ENCODE peak calls at places on chromosomes 3 and 15, in six cellular contexts. T is PC-3, I is tibial nerve, S is psoas muscle, A is hepatocyte, Z is mucosa of descending colon. H is an unnamed sample.

GRCh38 chr15:81942157-81942556 is 103.7 kb downstream of the MEX3B start:
- DNase-seq in T (no peak), I (no peak), S (no peak), A (no peak), Z (no peak), H (no peak)

GRCh38 chr3:187738400-187739124 is 6.7 kb downstream of the BCL6 start:
- DNase-seq in T (peak), I (peak), S (peak), A (peak), Z (peak), H (peak)

GRCh38 chr3:140736863-140737460 is 59.1 kb downstream of the TRIM42 start:
- DNase-seq in T (peak), I (peak), S (peak), A (peak), Z (no peak), H (no peak)

GRCh38 chr15:97929456-97930229 is 30.9 kb upstream of the ARRDC4 start:
- DNase-seq in T (peak), I (no peak), S (no peak), A (no peak), Z (no peak), H (no peak)

GRCh38 chr3:140365872-140366697 is 311.8 kb upstream of the TRIM42 start:
- DNase-seq in T (no peak), I (no peak), S (no peak), A (no peak), Z (no peak), H (no peak)

GRCh38 chr3:53223541-53223966 is 32.3 kb downstream of the TKT start:
- DNase-seq in T (no peak), I (no peak), S (peak), A (no peak), Z (no peak), H (no peak)

GRCh38 chr3:176663819-176664218 is 533.5 kb downstream of the TBL1XR1 start:
- DNase-seq in T (peak), I (no peak), S (no peak), A (peak), Z (no peak), H (peak)

GRCh38 chr3:111012388-111013248 is 59.0 kb upstream of the NECTIN3 start:
- DNase-seq in T (peak), I (no peak), S (no peak), A (peak), Z (no peak), H (no peak)

GRCh38 chr3:159732172-159733111 is 256.2 kb upstream of the IL12A start:
- DNase-seq in T (peak), I (no peak), S (no peak), A (peak), Z (no peak), H (peak)

GRCh38 chr3:122745365-122746021 is 48.1 kb downstream of the HSPBAP1 start:
- DNase-seq in T (peak), I (no peak), S (no peak), A (peak), Z (no peak), H (peak)

GRCh38 chr3:197454014-197454413 is 101.8 kb downstream of the BDH1 start:
- DNase-seq in T (peak), I (no peak), S (no peak), A (peak), Z (no peak), H (no peak)

GRCh38 chr15:65940618-65940909 is 71.3 kb downstream of the RAB11A start:
- DNase-seq in T (peak), I (no peak), S (no peak), A (no peak), Z (no peak), H (no peak)

GRCh38 chr15:64213646-64214045 is 50.8 kb upstream of the PPIB start:
- DNase-seq in T (peak), I (no peak), S (no peak), A (no peak), Z (no peak), H (no peak)

GRCh38 chr3:138724433-138724832 is 110.3 kb downstream of the PIK3CB start:
- DNase-seq in T (no peak), I (no peak), S (no peak), A (no peak), Z (no peak), H (no peak)

GRCh38 chr15:50358805-50359204 is 3.8 kb upstream of the GABPB1 start:
- DNase-seq in T (peak), I (no peak), S (no peak), A (peak), Z (no peak), H (no peak)

GRCh38 chr15:82790321-82790720 is 15.5 kb downstream of the FSD2 start:
- DNase-seq in T (no peak), I (no peak), S (no peak), A (no peak), Z (no peak), H (no peak)

GRCh38 chr3:40044487-40044886 is 235.1 kb downstream of the MYRIP start:
- DNase-seq in T (no peak), I (no peak), S (no peak), A (no peak), Z (no peak), H (no peak)

GRCh38 chr15:60720084-60720483 is 241.1 kb upstream of the ICE2 start:
- DNase-seq in T (no peak), I (no peak), S (no peak), A (no peak), Z (no peak), H (no peak)

GRCh38 chr3:186425788-186426730 is 64.0 kb upstream of the DGKG start:
- DNase-seq in T (peak), I (peak), S (no peak), A (peak), Z (no peak), H (peak)

GRCh38 chr3:13072239-13073041 is 789 bp downstream of the IQSEC1 start:
- DNase-seq in T (no peak), I (no peak), S (peak), A (no peak), Z (peak), H (no peak)

GRCh38 chr3:14248477-14248848 is 69.8 kb downstream of the LSM3 start:
- DNase-seq in T (no peak), I (no peak), S (no peak), A (no peak), Z (no peak), H (no peak)

GRCh38 chr15:53808058-53808703 is 48.7 kb upstream of the WDR72 start:
- DNase-seq in T (peak), I (no peak), S (no peak), A (no peak), Z (no peak), H (no peak)

GRCh38 chr15:48343865-48344264 is 12.6 kb downstream of the DUT start:
- DNase-seq in T (no peak), I (no peak), S (no peak), A (no peak), Z (no peak), H (no peak)

GRCh38 chr3:86794336-86795065 is 196.4 kb downstream of the VGLL3 start:
- DNase-seq in T (no peak), I (no peak), S (no peak), A (no peak), Z (no peak), H (no peak)

GRCh38 chr3:161221881-161222600 is 930 bp downstream of the NMD3 start:
- DNase-seq in T (peak), I (peak), S (no peak), A (peak), Z (no peak), H (no peak)

GRCh38 chr3:185813691-185814215 is 11.1 kb downstream of the IGF2BP2 start:
- DNase-seq in T (no peak), I (no peak), S (no peak), A (no peak), Z (no peak), H (peak)

GRCh38 chr3:156677120-156677479 is 2.7 kb downstream of the TIPARP start:
- DNase-seq in T (no peak), I (no peak), S (no peak), A (no peak), Z (no peak), H (no peak)

GRCh38 chr15:51104512-51104911 is 9.8 kb upstream of the TNFAIP8L3 start:
- DNase-seq in T (no peak), I (peak), S (peak), A (no peak), Z (peak), H (no peak)

GRCh38 chr15:83682476-83683162 is 28.7 kb downstream of the ADAMTSL3 start:
- DNase-seq in T (peak), I (no peak), S (no peak), A (no peak), Z (no peak), H (no peak)

GRCh38 chr3:179158336-179159039 is 10.3 kb downstream of the PIK3CA start:
- DNase-seq in T (no peak), I (no peak), S (no peak), A (no peak), Z (no peak), H (no peak)

DNA sequence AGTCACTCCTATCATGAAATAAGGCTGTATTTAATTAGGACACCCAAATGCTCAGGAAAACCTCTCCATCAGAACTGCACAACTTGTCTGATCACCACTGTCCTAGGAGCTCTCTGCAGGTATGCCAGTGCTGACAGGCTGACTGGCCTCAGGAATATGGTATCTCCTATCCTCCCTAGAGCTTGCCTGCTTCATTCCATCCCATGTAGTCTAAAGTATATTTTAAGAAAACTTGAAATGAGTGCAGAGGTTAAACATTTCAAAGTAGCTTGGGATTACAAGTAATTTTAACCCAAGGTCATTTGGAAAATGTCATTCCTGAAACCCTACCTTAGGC is 23.7 kb downstream of the FILIP1L start:
- DNase-seq in T (no peak), I (no peak), S (no peak), A (no peak), Z (no peak), H (no peak)
- TF ChIP-seq CTCF in T (no peak), I (no peak), S (no peak), A (no peak), Z (no peak), H (no peak)

DNA sequence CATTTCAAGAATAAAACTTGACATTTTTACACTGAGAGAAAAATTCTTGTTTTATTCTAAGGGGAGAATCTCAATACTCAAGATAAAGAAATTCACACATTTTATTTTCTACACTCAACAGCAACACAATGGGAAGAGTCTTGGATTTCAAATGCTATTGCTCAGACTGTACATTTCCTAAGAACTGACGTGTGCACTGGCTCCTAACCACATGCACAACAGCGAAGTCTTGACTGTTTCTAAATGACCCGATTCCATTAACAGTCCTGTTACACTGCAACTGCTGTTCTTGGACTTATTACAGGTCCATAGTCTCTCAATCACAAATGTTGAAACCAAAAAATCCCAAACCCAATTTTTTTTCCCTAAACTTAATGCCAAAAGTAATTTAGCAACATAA is 20.9 kb downstream of the ZXDC start:
- DNase-seq in T (no peak), I (no peak), S (no peak), A (no peak), Z (no peak), H (no peak)
- H3K4me3 ChIP-seq in T (no peak), I (no peak), S (no peak), A (no peak), Z (no peak), H (no peak)

GRCh38 chr3:94862703-94863102 is 799.8 kb downstream of the NSUN3 start:
- DNase-seq in T (peak), I (no peak), S (no peak), A (peak), Z (no peak), H (no peak)
- TF ChIP-seq CTCF in T (peak), I (no peak), S (no peak), A (peak), Z (no peak), H (peak)

DNA sequence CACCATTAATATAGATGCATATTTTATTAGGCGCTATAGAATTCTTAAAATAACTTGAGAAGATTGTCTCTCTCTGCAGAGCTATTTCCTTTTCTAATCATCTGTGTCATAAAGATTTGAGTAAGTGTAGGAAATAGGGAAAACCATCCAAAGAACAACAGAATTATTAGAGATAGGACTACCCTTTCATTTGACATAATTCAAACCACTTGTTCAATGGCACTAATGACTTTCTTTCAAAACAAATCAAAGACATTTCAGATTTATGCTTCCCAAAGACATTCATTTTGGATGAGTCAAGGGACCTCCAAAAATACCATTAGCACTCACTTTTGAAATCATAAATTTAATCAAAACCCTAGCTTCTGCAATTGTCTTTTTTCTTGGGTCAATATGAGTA is 29.5 kb downstream of the PRICKLE2 start:
- DNase-seq in T (no peak), I (no peak), S (no peak), A (no peak), Z (no peak), H (no peak)
- H3K4me3 ChIP-seq in T (no peak), I (no peak), S (no peak), A (no peak), Z (no peak), H (no peak)

DNA sequence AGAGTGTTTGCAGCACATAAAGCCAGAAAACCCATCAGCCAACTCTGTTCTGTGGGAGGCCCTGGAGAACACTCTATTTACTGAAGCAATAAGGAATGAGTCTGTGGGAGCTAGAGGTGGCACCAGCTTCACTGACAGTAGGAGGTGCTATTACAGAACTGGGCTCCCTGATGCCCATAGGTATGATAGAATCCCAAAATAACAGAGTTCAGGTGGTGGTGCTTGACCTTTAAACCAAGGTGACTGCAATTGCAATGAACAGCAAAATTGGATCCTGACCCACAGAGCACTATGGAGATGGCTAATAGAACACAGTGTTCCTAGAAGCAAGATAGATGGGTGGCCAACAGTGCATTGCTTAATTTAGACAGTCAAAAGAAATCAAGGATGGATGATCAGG is 95.4 kb upstream of the RNU6-1 start:
- DNase-seq in T (no peak), I (no peak), S (no peak), A (no peak), Z (no peak), H (no peak)
- TF ChIP-seq CTCF in T (no peak), I (no peak), S (no peak), A (no peak), Z (no peak), H (no peak)

H was measured in AG04450.